ENCODE peak calls at places on chromosome 6, in nine cellular contexts. X, A, H, P, T, G, J, B and D are unnamed samples.

GRCh38 chr6:34132082-34132357 is 13.9 kb downstream of the GRM4 start:
- DNase-seq in X (no peak), A (no peak), H (no peak), P (no peak), T (no peak), G (no peak), J (no peak), B (no peak), D (no peak)

GRCh38 chr6:1390071-1390804 is 862 bp downstream of the FOXF2 start:
- DNase-seq in X (no peak), A (no peak), H (no peak), P (peak; percentile 47), T (no peak), G (no peak), J (no peak), B (no peak), D (no peak)

GRCh38 chr6:1227600-1227934 is 84.3 kb upstream of the FOXQ1 start:
- DNase-seq in X (no peak), A (no peak), H (no peak), P (no peak), T (no peak), G (no peak), J (no peak), B (no peak), D (no peak)

GRCh38 chr6:136562211-136562610 is 12.0 kb upstream of the MAP7 start:
- DNase-seq in X (no peak), A (peak; percentile 47), H (no peak), P (no peak), T (no peak), G (no peak), J (no peak), B (no peak), D (no peak)

GRCh38 chr6:63764318-63764916 is 128.8 kb downstream of the PHF3 start:
- DNase-seq in X (no peak), A (peak; percentile 53), H (no peak), P (no peak), T (no peak), G (no peak), J (no peak), B (no peak), D (no peak)

GRCh38 chr6:90193359-90193758 is 103.3 kb downstream of the BACH2 start:
- DNase-seq in X (no peak), A (no peak), H (no peak), P (no peak), T (no peak), G (no peak), J (no peak), B (no peak), D (no peak)

GRCh38 chr6:29602564-29603361 is 17.8 kb downstream of the OR2H2 start:
- DNase-seq in X (no peak), A (peak; percentile 12), H (no peak), P (peak; percentile 34), T (no peak), G (no peak), J (no peak), B (no peak), D (no peak)

GRCh38 chr6:109237082-109237985 is 142.0 kb downstream of the CEP57L1 start:
- DNase-seq in X (no peak), A (no peak), H (no peak), P (no peak), T (no peak), G (no peak), J (no peak), B (no peak), D (no peak)

GRCh38 chr6:21666200-21666671 is 72.7 kb downstream of the SOX4 start:
- DNase-seq in X (no peak), A (no peak), H (no peak), P (peak; percentile 44), T (no peak), G (peak; percentile 20), J (peak; percentile 68), B (peak; percentile 15), D (no peak)

GRCh38 chr6:34030831-34031566 is 114.9 kb downstream of the GRM4 start:
- DNase-seq in X (no peak), A (no peak), H (no peak), P (no peak), T (no peak), G (no peak), J (no peak), B (no peak), D (no peak)

GRCh38 chr6:15907914-15908518 is 220.9 kb upstream of the MYLIP start:
- DNase-seq in X (no peak), A (no peak), H (no peak), P (no peak), T (no peak), G (no peak), J (no peak), B (peak; percentile 46), D (no peak)

GRCh38 chr6:30810813-30811329 is 66.5 kb upstream of the IER3 start:
- DNase-seq in X (no peak), A (peak; percentile 66), H (no peak), P (no peak), T (no peak), G (no peak), J (no peak), B (no peak), D (no peak)

GRCh38 chr6:146367061-146367460 is 176.6 kb upstream of the RAB32 start:
- DNase-seq in X (no peak), A (no peak), H (no peak), P (no peak), T (no peak), G (no peak), J (no peak), B (no peak), D (no peak)

DNA sequence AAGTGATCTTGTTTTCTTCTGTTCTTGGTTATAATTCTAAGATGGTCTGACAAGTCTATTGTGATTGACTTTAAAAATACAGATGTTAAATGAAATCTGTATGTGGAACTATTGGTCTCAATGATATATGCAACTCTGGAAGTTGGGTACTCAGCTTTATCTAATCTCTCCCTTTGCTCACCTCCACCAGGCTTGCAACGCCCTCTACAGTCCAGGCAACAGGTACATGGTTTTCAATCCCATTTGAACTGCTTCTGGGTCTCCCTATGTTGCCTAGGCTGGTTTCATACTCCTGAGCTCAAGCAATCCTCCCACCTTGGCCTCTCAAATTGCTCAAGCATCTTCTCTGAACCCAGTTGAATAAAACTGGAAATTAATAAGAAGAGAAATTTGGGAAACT is 25.6 kb upstream of the HLA-DQB1 start:
- DNase-seq in X (no peak), A (peak; percentile 39), H (no peak), P (peak; percentile 16), T (no peak), G (no peak), J (no peak), B (no peak), D (no peak)
- TF ChIP-seq CTCF in X (no peak), A (peak; percentile 54), H (no peak), P (no peak), T (peak; percentile 45), G (no peak), J (no peak), B (peak; percentile 52), D (no peak)

DNA sequence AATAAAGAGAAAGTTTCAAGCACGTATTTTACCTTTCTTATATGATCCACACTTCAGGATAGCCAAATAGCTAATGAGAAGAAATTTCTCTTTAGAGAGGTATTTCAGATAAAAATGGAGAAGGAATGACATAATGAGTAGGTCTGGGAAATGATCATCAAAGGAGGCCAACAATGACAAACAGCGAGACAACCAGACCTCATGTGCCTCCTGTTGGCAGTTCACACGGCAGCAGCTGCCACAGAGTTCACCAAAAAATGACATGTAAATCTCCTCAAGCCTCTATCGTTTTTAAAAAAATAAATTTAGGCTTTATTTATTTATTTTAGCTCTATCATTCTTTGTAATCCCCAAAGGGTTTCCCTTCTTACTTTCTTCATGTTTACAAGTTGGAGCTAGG is 47.7 kb downstream of the SLC2A12 start:
- DNase-seq in X (no peak), A (no peak), H (no peak), P (no peak), T (no peak), G (no peak), J (no peak), B (no peak), D (no peak)
- TF ChIP-seq CTCF in X (no peak), A (no peak), H (no peak), P (no peak), T (no peak), G (no peak), J (no peak), B (no peak), D (no peak)

DNA sequence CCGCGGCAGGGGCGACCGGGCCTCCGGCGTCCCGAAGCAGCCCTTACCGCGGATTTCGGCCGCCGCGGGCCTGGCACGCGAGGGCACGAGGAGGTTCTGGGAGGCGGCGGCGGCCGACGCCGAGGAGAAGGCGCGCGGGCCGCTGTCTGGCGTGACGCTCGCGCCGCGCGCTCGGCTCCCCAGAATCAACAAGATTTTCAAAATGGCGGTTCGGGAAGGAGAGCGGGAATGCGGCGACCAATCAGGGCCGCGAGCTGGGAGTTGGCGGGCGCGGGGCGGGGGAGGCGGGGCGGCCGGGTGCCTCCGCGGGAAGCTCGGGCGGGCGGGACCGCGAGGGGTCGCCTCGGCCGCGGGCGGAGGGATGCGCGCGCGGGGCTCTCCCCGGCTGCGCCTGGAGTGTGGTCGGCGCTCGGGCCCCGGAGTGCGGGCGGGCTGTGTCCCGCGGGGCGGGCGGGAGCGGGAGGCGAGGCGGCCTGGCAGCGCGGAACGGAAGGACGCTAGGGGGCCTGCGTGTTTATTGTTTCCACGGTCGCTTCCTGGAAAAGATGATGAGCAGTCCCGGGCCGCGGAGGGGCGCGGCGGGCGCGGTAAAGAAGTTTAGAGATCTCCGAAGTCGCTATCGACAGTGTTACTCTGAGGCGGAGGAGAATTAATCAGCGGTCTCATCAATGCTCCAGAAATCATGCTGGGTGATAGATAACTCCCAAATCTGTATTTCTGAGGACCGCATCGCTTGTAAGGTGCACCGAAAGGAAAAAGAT is at the start of gene DEK:
- DNase-seq in X (peak; percentile 40), A (peak; percentile 68), H (peak; percentile 71), P (peak; percentile 89), T (peak; percentile 51), G (peak; percentile 90), J (peak; percentile 90), B (peak; percentile 84), D (peak; percentile 62)
- TF ChIP-seq CTCF in X (peak; percentile 50), A (peak; percentile 38), H (peak; percentile 62), P (peak; percentile 11), T (peak; percentile 45), G (peak; percentile 72), J (peak; percentile 47), B (peak; percentile 60), D (no peak)

GRCh38 chr6:40328376-40328987 is 258.7 kb downstream of the LRFN2 start:
- DNase-seq in X (no peak), A (peak; percentile 35), H (no peak), P (peak; percentile 38), T (peak; percentile 74), G (no peak), J (no peak), B (peak; percentile 49), D (no peak)
- TF ChIP-seq CTCF in X (no peak), A (peak; percentile 75), H (no peak), P (peak; percentile 59), T (peak; percentile 86), G (peak; percentile 61), J (no peak), B (peak; percentile 95), D (no peak)

GRCh38 chr6:7881765-7882500 is 28.7 kb downstream of the TXNDC5 start:
- DNase-seq in X (no peak), A (no peak), H (no peak), P (no peak), T (no peak), G (no peak), J (no peak), B (no peak), D (no peak)
- TF ChIP-seq CTCF in X (no peak), A (no peak), H (no peak), P (no peak), T (no peak), G (no peak), J (no peak), B (no peak), D (no peak)

GRCh38 chr6:166204852-166205650 is 37.4 kb upstream of the TBXT start:
- DNase-seq in X (no peak), A (no peak), H (no peak), P (no peak), T (no peak), G (no peak), J (no peak), B (no peak), D (no peak)
- TF ChIP-seq CTCF in X (no peak), A (no peak), H (no peak), P (no peak), T (no peak), G (no peak), J (no peak), B (peak; percentile 28), D (no peak)